ENCODE peak calls at places on chromosomes 7 and 10, in seven cellular contexts. G is activated CD8-positive, alpha-beta T cell treated with anti-CD3 and anti-CD28 coated beads for 36 hours; S is kidney epithelial cell; J is AG04450; Z is OCI-LY7; P is fibroblast of villous mesenchyme; I is PC-3. X is an unnamed sample.

GRCh38 chr10:89221919-89222318 is 14.8 kb upstream of the CH25H start:
- DNase-seq in G (no peak), S (no peak), J (no peak), Z (no peak), P (no peak), I (no peak), X (no peak)

GRCh38 chr7:13702261-13702660 is 287.2 kb downstream of the ETV1 start:
- DNase-seq in G (no peak), S (no peak), J (no peak), Z (no peak), P (peak; percentile 6), I (no peak), X (no peak)

GRCh38 chr10:82953909-82954308 is 1078.9 kb downstream of the NRG3 start:
- DNase-seq in G (no peak), S (no peak), J (no peak), Z (no peak), P (no peak), I (no peak), X (no peak)

GRCh38 chr7:18276380-18276779 is 219.2 kb upstream of the HDAC9 start:
- DNase-seq in G (no peak), S (no peak), J (no peak), Z (no peak), P (no peak), I (no peak), X (no peak)

GRCh38 chr7:46806856-46807255 is 775.1 kb downstream of the TNS3 start:
- DNase-seq in G (no peak), S (no peak), J (no peak), Z (no peak), P (no peak), I (no peak), X (no peak)

GRCh38 chr10:112637901-112638300 is 190.9 kb downstream of the VTI1A start:
- DNase-seq in G (no peak), S (no peak), J (no peak), Z (no peak), P (no peak), I (no peak), X (no peak)

GRCh38 chr7:45977256-45977655 is 56.2 kb upstream of the IGFBP3 start:
- DNase-seq in G (no peak), S (no peak), J (no peak), Z (no peak), P (no peak), I (no peak), X (no peak)

GRCh38 chr10:93039721-93040120 is 20.9 kb upstream of the CYP26C1 start:
- DNase-seq in G (peak; percentile 21), S (no peak), J (no peak), Z (peak; percentile 64), P (peak; percentile 41), I (peak; percentile 59), X (peak; percentile 67)

GRCh38 chr10:118513174-118513573 is 82.3 kb downstream of the PRLHR start:
- DNase-seq in G (no peak), S (no peak), J (no peak), Z (no peak), P (no peak), I (no peak), X (no peak)

GRCh38 chr7:1889556-1890181 is 219.6 kb downstream of the ELFN1 start:
- DNase-seq in G (peak; percentile 64), S (no peak), J (peak; percentile 37), Z (no peak), P (peak; percentile 61), I (peak; percentile 3), X (no peak)

GRCh38 chr7:30750010-30750409 is 1.9 kb upstream of the INMT start:
- DNase-seq in G (no peak), S (no peak), J (no peak), Z (no peak), P (no peak), I (no peak), X (no peak)

GRCh38 chr7:25596443-25596842 is 368.2 kb upstream of the NPVF start:
- DNase-seq in G (no peak), S (no peak), J (no peak), Z (no peak), P (no peak), I (no peak), X (no peak)
- TF ChIP-seq CTCF in G (no peak), S (no peak), J (no peak), Z (no peak), P (no peak), I (no peak), X (no peak)

DNA sequence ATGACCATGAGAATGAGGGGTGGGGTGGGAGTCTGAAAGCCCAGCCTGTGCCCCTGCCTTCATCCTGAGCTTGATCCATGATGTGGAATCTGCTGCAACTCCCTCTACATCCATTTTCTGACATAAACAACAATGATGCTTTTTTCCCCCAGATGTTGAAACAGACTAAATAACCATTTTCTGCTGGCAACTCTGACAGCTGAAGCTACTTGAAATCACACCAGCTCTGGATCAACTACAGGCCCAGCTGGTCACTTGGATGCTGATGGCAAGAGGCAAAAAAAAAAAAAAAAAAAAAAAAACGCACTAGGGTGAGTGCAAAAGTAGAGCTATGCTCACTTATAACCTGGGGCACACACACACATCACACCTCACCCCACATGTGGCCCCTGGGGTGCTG is 74.1 kb downstream of the FAM107B start:
- DNase-seq in G (no peak), S (no peak), J (no peak), Z (no peak), P (no peak), I (no peak), X (no peak)
- TF ChIP-seq CTCF in G (no peak), S (no peak), J (no peak), Z (no peak), P (no peak), I (no peak), X (no peak)

GRCh38 chr7:123023126-123023525 is 27.6 kb upstream of the TAS2R16 start:
- DNase-seq in G (no peak), S (no peak), J (no peak), Z (no peak), P (no peak), I (peak; percentile 58), X (no peak)

GRCh38 chr7:123022576-123022975 is 27.1 kb upstream of the TAS2R16 start:
- DNase-seq in G (no peak), S (no peak), J (no peak), Z (no peak), P (peak; percentile 75), I (peak; percentile 32), X (no peak)

GRCh38 chr7:123026251-123026650 is 30.8 kb upstream of the TAS2R16 start:
- DNase-seq in G (no peak), S (no peak), J (no peak), Z (no peak), P (no peak), I (no peak), X (no peak)

GRCh38 chr7:123030631-123031030 is 35.1 kb upstream of the TAS2R16 start:
- DNase-seq in G (no peak), S (no peak), J (no peak), Z (no peak), P (no peak), I (no peak), X (no peak)

GRCh38 chr7:123024989-123025758 is 29.7 kb upstream of the TAS2R16 start:
- DNase-seq in G (no peak), S (no peak), J (no peak), Z (no peak), P (peak; percentile 69), I (peak; percentile 88), X (no peak)
- TF ChIP-seq CTCF in G (no peak), S (no peak), J (no peak), Z (no peak), P (no peak), I (no peak), X (no peak)

GRCh38 chr7:154504938-154505337 is 452.7 kb downstream of the DPP6 start:
- DNase-seq in G (no peak), S (no peak), J (no peak), Z (no peak), P (no peak), I (no peak), X (no peak)

GRCh38 chr7:154509192-154509591 is 457.0 kb downstream of the DPP6 start:
- DNase-seq in G (no peak), S (no peak), J (no peak), Z (no peak), P (no peak), I (no peak), X (no peak)

GRCh38 chr7:154505362-154505761 is 453.2 kb downstream of the DPP6 start:
- DNase-seq in G (no peak), S (no peak), J (no peak), Z (peak; percentile 4), P (no peak), I (no peak), X (no peak)

GRCh38 chr7:154503962-154504550 is 451.9 kb downstream of the DPP6 start:
- DNase-seq in G (no peak), S (no peak), J (no peak), Z (peak; percentile 71), P (peak; percentile 28), I (peak; percentile 53), X (peak; percentile 23)
- TF ChIP-seq CTCF in G (peak; percentile 79), S (peak; percentile 45), J (peak; percentile 46), Z (peak; percentile 90), P (peak; percentile 48), I (peak; percentile 61), X (peak; percentile 52)

GRCh38 chr10:73876157-73876556 is 1.8 kb upstream of the CAMK2G start:
- DNase-seq in G (no peak), S (no peak), J (no peak), Z (no peak), P (no peak), I (peak; percentile 73), X (no peak)

GRCh38 chr10:73873843-73874215 is 526 bp downstream of the CAMK2G start:
- DNase-seq in G (no peak), S (no peak), J (no peak), Z (no peak), P (no peak), I (no peak), X (peak; percentile 62)

GRCh38 chr10:73875139-73875475 is 752 bp upstream of the CAMK2G start:
- DNase-seq in G (peak; percentile 53), S (no peak), J (no peak), Z (peak; percentile 38), P (no peak), I (no peak), X (peak; percentile 69)

GRCh38 chr10:73873163-73873842 is 1.1 kb downstream of the CAMK2G start:
- DNase-seq in G (no peak), S (no peak), J (no peak), Z (no peak), P (no peak), I (peak; percentile 42), X (no peak)

DNA sequence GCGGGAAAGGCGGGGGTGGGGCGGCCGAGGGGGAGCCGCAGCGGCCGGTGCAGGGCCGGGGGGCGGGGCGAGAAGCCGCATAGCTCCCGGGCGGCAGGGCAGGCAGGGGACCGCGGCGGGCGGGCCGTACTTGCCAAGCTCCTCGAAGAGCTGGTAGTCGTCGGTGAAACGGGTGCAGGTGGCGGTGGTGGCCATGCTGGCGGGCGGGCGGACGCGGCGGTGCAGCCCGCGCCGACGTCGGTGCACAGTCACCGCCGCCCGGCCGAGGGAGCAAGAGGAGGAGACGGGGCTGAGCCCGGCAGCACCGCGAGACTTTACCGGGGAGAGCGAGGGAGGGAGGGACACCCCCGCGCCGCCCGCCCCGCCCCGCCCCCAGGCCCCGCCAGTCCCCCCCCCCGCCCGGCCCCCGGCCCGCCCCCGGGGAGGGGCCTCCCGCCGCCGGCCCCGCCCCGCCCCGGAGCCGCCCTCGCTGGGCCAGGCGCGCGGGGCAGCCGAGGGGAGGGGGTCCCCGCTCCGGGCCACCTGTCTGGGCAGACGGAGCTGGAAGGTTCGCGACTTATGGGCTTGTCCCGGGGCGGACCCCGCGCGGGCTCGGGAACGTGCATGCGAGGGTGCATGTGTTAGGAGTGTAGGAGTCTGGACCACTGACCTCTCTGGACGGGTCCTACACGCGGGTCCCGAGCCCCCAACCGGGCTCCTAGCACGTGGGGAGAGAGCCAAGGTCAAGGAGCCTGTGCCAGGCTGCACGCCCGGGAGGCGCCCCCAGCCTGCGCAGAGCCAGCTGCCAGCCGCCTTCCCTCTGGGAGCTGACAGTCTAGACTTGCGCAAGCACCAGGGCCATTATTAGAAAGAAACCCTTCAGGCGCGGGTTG is at the start of gene CAMK2G:
- DNase-seq in G (peak; percentile 86), S (no peak), J (no peak), Z (peak; percentile 89), P (peak; percentile 81), I (peak; percentile 100), X (peak; percentile 98)
- TF ChIP-seq CTCF in G (no peak), S (no peak), J (no peak), Z (no peak), P (no peak), I (no peak), X (no peak)

X was measured in GM13977.